ENCODE peak calls at places on chromosome 19, in seven cellular contexts. X is psoas muscle, E is right lobe of liver, F is Peyer's patch, J is ovary, B is lung, P is endothelial cell of umbilical vein. M is an unnamed sample.

GRCh38 chr19:16457954-16458331 is 13.8 kb downstream of the EPS15L1 start:
- DNase-seq in X (peak; percentile 46), E (no peak), F (no peak), J (peak; percentile 57), B (no peak), P (no peak), M (no peak)

GRCh38 chr19:13014101-13014920 is 19.0 kb downstream of the NFIX start:
- DNase-seq in X (no peak), E (no peak), F (peak; percentile 60), J (peak; percentile 78), B (no peak), P (no peak), M (no peak)

GRCh38 chr19:53019684-53020083 is 6.0 kb downstream of the ERVV-1 start:
- DNase-seq in X (no peak), E (no peak), F (no peak), J (no peak), B (no peak), P (no peak), M (no peak)

GRCh38 chr19:49150106-49150943 is 4.9 kb downstream of the HRC start:
- DNase-seq in X (peak; percentile 82), E (peak; percentile 93), F (peak; percentile 94), J (peak; percentile 87), B (peak; percentile 76), P (peak; percentile 83), M (peak; percentile 92)

GRCh38 chr19:54125713-54126112 is 10.2 kb downstream of the PRPF31 start:
- DNase-seq in X (no peak), E (no peak), F (no peak), J (no peak), B (no peak), P (no peak), M (peak; percentile 23)

GRCh38 chr19:5336195-5336965 is 4.2 kb downstream of the PTPRS start:
- DNase-seq in X (no peak), E (no peak), F (no peak), J (no peak), B (no peak), P (no peak), M (no peak)

GRCh38 chr19:38733493-38734175 is 10.6 kb downstream of the CAPN12 start:
- DNase-seq in X (no peak), E (peak; percentile 51), F (peak; percentile 59), J (peak; percentile 46), B (no peak), P (no peak), M (peak; percentile 24)

GRCh38 chr19:36245210-36246005 is 30.5 kb downstream of the ZNF146 start:
- DNase-seq in X (no peak), E (no peak), F (no peak), J (no peak), B (no peak), P (no peak), M (no peak)

GRCh38 chr19:48724796-48725753 is 5.5 kb upstream of the MAMSTR start:
- DNase-seq in X (no peak), E (no peak), F (no peak), J (peak; percentile 73), B (no peak), P (peak; percentile 100), M (peak; percentile 57)

GRCh38 chr19:54429176-54429495 is 13.9 kb downstream of the TTYH1 start:
- DNase-seq in X (no peak), E (no peak), F (no peak), J (no peak), B (no peak), P (no peak), M (no peak)

GRCh38 chr19:10260141-10260584 is 8.1 kb downstream of the MRPL4 start:
- DNase-seq in X (no peak), E (no peak), F (no peak), J (no peak), B (peak; percentile 88), P (no peak), M (no peak)

GRCh38 chr19:12293771-12294307 is 844 bp downstream of the ZNF44 start:
- DNase-seq in X (peak; percentile 66), E (peak; percentile 96), F (peak; percentile 91), J (peak; percentile 58), B (peak; percentile 91), P (peak; percentile 52), M (peak; percentile 93)

GRCh38 chr19:48487944-48488343 is 18.8 kb downstream of the CYTH2 start:
- DNase-seq in X (peak; percentile 76), E (no peak), F (peak; percentile 85), J (no peak), B (peak; percentile 86), P (peak; percentile 60), M (peak; percentile 70)

GRCh38 chr19:32416749-32417469 is 11.3 kb downstream of the DPY19L3 start:
- DNase-seq in X (no peak), E (no peak), F (no peak), J (no peak), B (no peak), P (no peak), M (no peak)

GRCh38 chr19:51364200-51365106 is 1.7 kb downstream of the ETFB start:
- DNase-seq in X (no peak), E (no peak), F (no peak), J (no peak), B (no peak), P (no peak), M (no peak)

GRCh38 chr19:45876411-45877197 is 9.3 kb downstream of the IRF2BP1 start:
- DNase-seq in X (peak; percentile 46), E (peak; percentile 76), F (peak; percentile 70), J (no peak), B (no peak), P (peak; percentile 29), M (peak; percentile 89)

GRCh38 chr19:33689886-33690285 is 68.1 kb downstream of the CHST8 start:
- DNase-seq in X (no peak), E (peak; percentile 45), F (peak; percentile 34), J (peak; percentile 3), B (no peak), P (no peak), M (no peak)

GRCh38 chr19:40756502-40757110 is 5.6 kb downstream of the SNRPA start:
- DNase-seq in X (no peak), E (no peak), F (no peak), J (no peak), B (no peak), P (no peak), M (no peak)

GRCh38 chr19:54355675-54356074 is 9.1 kb downstream of the LAIR1 start:
- DNase-seq in X (no peak), E (no peak), F (peak; percentile 40), J (no peak), B (no peak), P (no peak), M (no peak)

GRCh38 chr19:32581704-32582164 is 744 bp downstream of the PDCD5 start:
- DNase-seq in X (peak; percentile 21), E (peak; percentile 52), F (no peak), J (no peak), B (no peak), P (peak; percentile 39), M (no peak)

GRCh38 chr19:343451-343931 is 1.1 kb downstream of the MIER2 start:
- DNase-seq in X (no peak), E (no peak), F (no peak), J (no peak), B (no peak), P (peak; percentile 17), M (no peak)

GRCh38 chr19:4233282-4233853 is 4.0 kb downstream of the EBI3 start:
- DNase-seq in X (peak; percentile 52), E (no peak), F (peak; percentile 66), J (peak; percentile 66), B (peak; percentile 42), P (no peak), M (peak; percentile 81)
- H3K4me1 ChIP-seq in X (no peaks in the 10 kb centered on the region), E (no peaks in the 10 kb centered on the region), F (peaks cover 8% of the 10 kb centered on the region), J (no peaks in the 10 kb centered on the region), B (no peaks in the 10 kb centered on the region), P (no peaks in the 10 kb centered on the region), M (no peaks in the 10 kb centered on the region)

DNA sequence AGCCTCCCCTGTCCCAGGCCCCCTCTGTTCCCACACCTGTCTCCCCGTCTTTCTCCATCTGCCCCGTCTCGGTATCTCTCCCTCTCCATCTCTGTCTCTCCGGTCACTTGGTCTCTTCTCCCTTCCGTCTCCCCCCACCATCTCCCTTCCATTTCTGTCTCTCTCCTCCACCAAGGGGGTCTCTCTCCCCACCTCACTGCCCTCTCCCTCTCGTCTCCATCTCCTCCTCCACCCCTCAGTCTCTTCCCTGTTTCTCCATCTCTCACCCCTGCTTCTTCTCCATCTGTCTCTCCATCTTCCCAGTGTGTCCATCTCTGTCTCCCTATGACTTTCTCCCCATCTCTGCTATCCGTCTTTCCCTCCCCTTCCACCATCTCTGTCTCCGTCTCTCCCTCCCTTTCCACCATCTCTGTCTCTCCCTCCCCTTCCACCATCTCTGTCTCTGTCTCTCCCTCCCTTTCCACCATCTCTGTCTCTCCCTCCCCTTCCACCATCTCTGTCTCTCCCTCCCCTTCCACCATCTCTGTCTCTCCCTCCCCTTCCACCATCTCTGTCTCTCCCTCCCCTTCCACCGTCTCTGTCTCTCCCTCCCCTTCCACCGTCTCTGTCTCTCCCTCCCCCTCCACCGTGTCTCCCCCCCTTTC is 13.9 kb downstream of the ERFL start:
- DNase-seq in X (no peak), E (no peak), F (no peak), J (no peak), B (no peak), P (no peak), M (no peak)
- H3K27me3 ChIP-seq in X (peaks cover 66% of the 10 kb centered on the region), E (no peaks in the 10 kb centered on the region), F (no peaks in the 10 kb centered on the region), J (peaks cover 3% of the 10 kb centered on the region), B (no peaks in the 10 kb centered on the region), P (peaks cover 48% of the 10 kb centered on the region), M (peaks cover 7% of the 10 kb centered on the region)

GRCh38 chr19:29495091-29495490 is 30.7 kb upstream of the VSTM2B start:
- DNase-seq in X (no peak), E (no peak), F (no peak), J (peak; percentile 3), B (no peak), P (no peak), M (no peak)

GRCh38 chr19:29497241-29497640 is 28.6 kb upstream of the VSTM2B start:
- DNase-seq in X (no peak), E (no peak), F (no peak), J (no peak), B (no peak), P (no peak), M (no peak)

GRCh38 chr19:29492761-29493160 is 33.0 kb upstream of the VSTM2B start:
- DNase-seq in X (no peak), E (no peak), F (no peak), J (no peak), B (peak; percentile 19), P (no peak), M (no peak)

GRCh38 chr19:29497686-29498436 is 27.9 kb upstream of the VSTM2B start:
- DNase-seq in X (no peak), E (no peak), F (no peak), J (peak; percentile 12), B (no peak), P (no peak), M (no peak)

DNA sequence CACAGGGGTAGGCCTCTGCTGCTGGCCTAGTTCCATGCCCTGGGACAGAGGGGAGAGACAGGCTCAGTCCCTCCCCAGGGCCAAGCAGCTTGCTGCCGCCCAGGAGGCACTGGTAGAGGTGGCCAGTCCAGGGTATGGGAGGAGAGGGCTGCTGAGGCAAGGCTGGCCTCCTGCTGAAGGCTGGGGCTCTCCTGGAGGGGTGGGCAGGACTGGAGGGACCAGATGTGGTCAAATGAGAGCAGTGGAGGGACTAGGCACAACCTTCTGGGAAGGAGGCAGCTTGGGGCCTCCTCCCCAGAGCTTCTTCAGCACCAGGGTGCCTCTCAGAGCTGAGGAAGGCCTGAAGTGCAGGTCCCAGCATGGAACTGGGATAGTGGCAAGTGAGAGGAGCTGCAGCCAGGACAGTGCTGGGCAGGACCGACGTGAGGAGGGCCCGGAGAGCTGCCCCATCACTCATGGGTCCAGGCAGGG is 29.8 kb upstream of the VSTM2B start:
- DNase-seq in X (no peak), E (no peak), F (no peak), J (peak; percentile 11), B (no peak), P (no peak), M (no peak)
- H3K27ac ChIP-seq in X (no peak overlapping the region), E (no peak overlapping the region), F (no peak overlapping the region), J (no peak overlapping the region), B (no peak overlapping the region), P (no peak overlapping the region), M (no peak overlapping the region)

GRCh38 chr19:15304140-15304705 is 28.1 kb downstream of the BRD4 start:
- DNase-seq in X (no peak), E (no peak), F (no peak), J (no peak), B (no peak), P (no peak), M (no peak)
- H3K4me1 ChIP-seq in X (peaks cover 84% of the 10 kb centered on the region), E (peaks cover 58% of the 10 kb centered on the region), F (peaks cover 4% of the 10 kb centered on the region), J (peaks cover 28% of the 10 kb centered on the region), B (peaks cover 31% of the 10 kb centered on the region), P (no peaks in the 10 kb centered on the region), M (peaks cover 14% of the 10 kb centered on the region)

M was measured in pancreas.